ENCODE peak calls at places on chromosome 6, in nine cellular contexts. One of them, this sample, is unnamed.

GRCh38 chr6:78917788-78918187 is 50.4 kb downstream of the IRAK1BP1 start:
- DNase-seq in amniotic stem cell: no peak
- DNase-seq in activated CD4-positive, CD25-positive, alpha-beta regulatory T cell: no peak
- DNase-seq in HEK293T: no peak
- DNase-seq in naive B cell: no peak
- DNase-seq in fibroblast of the aortic adventitia: no peak
- DNase-seq in sciatic nerve: no peak
- DNase-seq in KBM-7: no peak
- DNase-seq in adipocyte: no peak
- DNase-seq in this sample: no peak

GRCh38 chr6:34238507-34239239 is 2.0 kb downstream of the HMGA1 start:
- DNase-seq in amniotic stem cell: no peak
- DNase-seq in activated CD4-positive, CD25-positive, alpha-beta regulatory T cell: no peak
- DNase-seq in adipocyte: no peak
- DNase-seq in naive B cell: no peak
- DNase-seq in HEK293T: peak; percentile 5
- DNase-seq in fibroblast of the aortic adventitia: peak; percentile 26
- DNase-seq in sciatic nerve: peak; percentile 45
- DNase-seq in KBM-7: no peak
- DNase-seq in this sample: no peak

GRCh38 chr6:119887671-119888070 is 538.1 kb upstream of the MAN1A1 start:
- DNase-seq in fibroblast of the aortic adventitia: no peak
- DNase-seq in activated CD4-positive, CD25-positive, alpha-beta regulatory T cell: no peak
- DNase-seq in amniotic stem cell: no peak
- DNase-seq in HEK293T: no peak
- DNase-seq in adipocyte: no peak
- DNase-seq in sciatic nerve: no peak
- DNase-seq in naive B cell: no peak
- DNase-seq in KBM-7: no peak
- DNase-seq in this sample: no peak

GRCh38 chr6:137094411-137095008 is 49.7 kb upstream of the IL20RA start:
- DNase-seq in activated CD4-positive, CD25-positive, alpha-beta regulatory T cell: no peak
- DNase-seq in amniotic stem cell: peak; percentile 38
- DNase-seq in adipocyte: peak; percentile 88
- DNase-seq in KBM-7: peak; percentile 79
- DNase-seq in sciatic nerve: peak; percentile 81
- DNase-seq in fibroblast of the aortic adventitia: peak; percentile 85
- DNase-seq in naive B cell: peak; percentile 60
- DNase-seq in HEK293T: peak; percentile 64
- DNase-seq in this sample: peak; percentile 37

GRCh38 chr6:124495316-124496176 is 466.7 kb upstream of the RNF217 start:
- DNase-seq in adipocyte: no peak
- DNase-seq in HEK293T: no peak
- DNase-seq in naive B cell: no peak
- DNase-seq in fibroblast of the aortic adventitia: no peak
- DNase-seq in activated CD4-positive, CD25-positive, alpha-beta regulatory T cell: no peak
- DNase-seq in KBM-7: no peak
- DNase-seq in sciatic nerve: no peak
- DNase-seq in amniotic stem cell: no peak
- DNase-seq in this sample: no peak

GRCh38 chr6:99036672-99037071 is 88.9 kb upstream of the FBXL4 start:
- DNase-seq in fibroblast of the aortic adventitia: no peak
- DNase-seq in sciatic nerve: no peak
- DNase-seq in adipocyte: no peak
- DNase-seq in naive B cell: no peak
- DNase-seq in KBM-7: no peak
- DNase-seq in amniotic stem cell: no peak
- DNase-seq in HEK293T: no peak
- DNase-seq in activated CD4-positive, CD25-positive, alpha-beta regulatory T cell: no peak
- DNase-seq in this sample: no peak

GRCh38 chr6:52877168-52877567 is 32.3 kb downstream of the GSTA3 start:
- DNase-seq in KBM-7: peak; percentile 10
- DNase-seq in naive B cell: no peak
- DNase-seq in activated CD4-positive, CD25-positive, alpha-beta regulatory T cell: no peak
- DNase-seq in sciatic nerve: no peak
- DNase-seq in adipocyte: peak; percentile 78
- DNase-seq in fibroblast of the aortic adventitia: peak; percentile 93
- DNase-seq in HEK293T: no peak
- DNase-seq in amniotic stem cell: peak; percentile 75
- DNase-seq in this sample: no peak

GRCh38 chr6:2218866-2219265 is 26.5 kb downstream of the GMDS start:
- DNase-seq in activated CD4-positive, CD25-positive, alpha-beta regulatory T cell: no peak
- DNase-seq in fibroblast of the aortic adventitia: no peak
- DNase-seq in sciatic nerve: no peak
- DNase-seq in adipocyte: no peak
- DNase-seq in KBM-7: no peak
- DNase-seq in HEK293T: no peak
- DNase-seq in amniotic stem cell: no peak
- DNase-seq in naive B cell: no peak
- DNase-seq in this sample: no peak

GRCh38 chr6:169086020-169086419 is 167.6 kb downstream of the THBS2 start:
- DNase-seq in fibroblast of the aortic adventitia: no peak
- DNase-seq in amniotic stem cell: no peak
- DNase-seq in adipocyte: no peak
- DNase-seq in naive B cell: no peak
- DNase-seq in HEK293T: no peak
- DNase-seq in activated CD4-positive, CD25-positive, alpha-beta regulatory T cell: no peak
- DNase-seq in KBM-7: no peak
- DNase-seq in sciatic nerve: no peak
- DNase-seq in this sample: no peak

GRCh38 chr6:67779876-67780275 is 855.2 kb upstream of the ADGRB3 start:
- DNase-seq in amniotic stem cell: no peak
- DNase-seq in activated CD4-positive, CD25-positive, alpha-beta regulatory T cell: no peak
- DNase-seq in HEK293T: no peak
- DNase-seq in adipocyte: no peak
- DNase-seq in sciatic nerve: no peak
- DNase-seq in naive B cell: no peak
- DNase-seq in fibroblast of the aortic adventitia: no peak
- DNase-seq in KBM-7: no peak
- DNase-seq in this sample: no peak

GRCh38 chr6:429515-430121 is 38.1 kb downstream of the IRF4 start:
- DNase-seq in sciatic nerve: no peak
- DNase-seq in naive B cell: no peak
- DNase-seq in amniotic stem cell: no peak
- DNase-seq in HEK293T: no peak
- DNase-seq in fibroblast of the aortic adventitia: no peak
- DNase-seq in KBM-7: peak; percentile 43
- DNase-seq in activated CD4-positive, CD25-positive, alpha-beta regulatory T cell: no peak
- DNase-seq in adipocyte: no peak
- DNase-seq in this sample: no peak

GRCh38 chr6:38549180-38549579 is 90.5 kb downstream of the BTBD9 start:
- DNase-seq in fibroblast of the aortic adventitia: no peak
- DNase-seq in naive B cell: no peak
- DNase-seq in sciatic nerve: no peak
- DNase-seq in activated CD4-positive, CD25-positive, alpha-beta regulatory T cell: no peak
- DNase-seq in amniotic stem cell: no peak
- DNase-seq in KBM-7: no peak
- DNase-seq in adipocyte: no peak
- DNase-seq in HEK293T: no peak
- DNase-seq in this sample: no peak

GRCh38 chr6:19204445-19204844 is 632.7 kb upstream of the ID4 start:
- DNase-seq in activated CD4-positive, CD25-positive, alpha-beta regulatory T cell: no peak
- DNase-seq in HEK293T: no peak
- DNase-seq in fibroblast of the aortic adventitia: peak; percentile 12
- DNase-seq in sciatic nerve: no peak
- DNase-seq in adipocyte: no peak
- DNase-seq in naive B cell: no peak
- DNase-seq in amniotic stem cell: no peak
- DNase-seq in KBM-7: no peak
- DNase-seq in this sample: peak; percentile 8

GRCh38 chr6:140485740-140486467 is 1111.5 kb upstream of the CITED2 start:
- DNase-seq in HEK293T: no peak
- DNase-seq in amniotic stem cell: peak; percentile 82
- DNase-seq in sciatic nerve: no peak
- DNase-seq in adipocyte: peak; percentile 83
- DNase-seq in activated CD4-positive, CD25-positive, alpha-beta regulatory T cell: no peak
- DNase-seq in naive B cell: no peak
- DNase-seq in fibroblast of the aortic adventitia: peak; percentile 84
- DNase-seq in KBM-7: peak; percentile 61
- DNase-seq in this sample: no peak